ENCODE peak calls at places on chromosomes 7 and 10, in five cellular contexts. E is activated naive CD8-positive, alpha-beta T cell treated with anti-CD3 and anti-CD28 coated beads, Interleukin-2, amount 50 U/mL, for 24 hours; K is H9; T is GM10248; J is T-cell. Y is an unnamed sample.

GRCh38 chr7:108973075-108973474 is 403.4 kb downstream of the DNAJB9 start:
- DNase-seq in E (no peak), K (no peak), T (no peak), J (no peak), Y (peak)

GRCh38 chr10:66292922-66293321 is 632.9 kb upstream of the LRRTM3 start:
- DNase-seq in E (no peak), K (no peak), T (no peak), J (no peak), Y (no peak)

GRCh38 chr10:75512534-75512933 is 81.1 kb downstream of the LRMDA start:
- DNase-seq in E (no peak), K (peak), T (no peak), J (no peak), Y (no peak)

GRCh38 chr7:112147752-112148435 is 58.3 kb downstream of the DOCK4 start:
- DNase-seq in E (no peak), K (no peak), T (no peak), J (no peak), Y (peak)

GRCh38 chr7:150903627-150904026 is 51.3 kb downstream of the AOC1 start:
- DNase-seq in E (no peak), K (no peak), T (peak), J (no peak), Y (peak)

GRCh38 chr10:71985542-71986250 is 21.5 kb downstream of the CHST3 start:
- DNase-seq in E (no peak), K (no peak), T (peak), J (no peak), Y (no peak)

GRCh38 chr10:87927091-87927490 is 63.7 kb downstream of the PTEN start:
- DNase-seq in E (no peak), K (no peak), T (no peak), J (no peak), Y (no peak)

GRCh38 chr7:81484266-81484665 is 285.6 kb downstream of the HGF start:
- DNase-seq in E (no peak), K (peak), T (no peak), J (no peak), Y (no peak)

GRCh38 chr7:41010967-41011366 is 691.9 kb downstream of the INHBA start:
- DNase-seq in E (no peak), K (no peak), T (no peak), J (no peak), Y (no peak)

GRCh38 chr10:97333601-97334369 is 744 bp downstream of the FRAT2 start:
- DNase-seq in E (peak), K (peak), T (no peak), J (peak), Y (no peak)

GRCh38 chr10:91511549-91512330 is 101.6 kb downstream of the HECTD2 start:
- DNase-seq in E (no peak), K (no peak), T (no peak), J (no peak), Y (no peak)

GRCh38 chr10:24723788-24724380 is at the start of gene ARHGAP21:
- DNase-seq in E (peak), K (peak), T (peak), J (peak), Y (no peak)

GRCh38 chr7:30474893-30475292 is 3.7 kb downstream of the NOD1 start:
- DNase-seq in E (no peak), K (no peak), T (no peak), J (no peak), Y (no peak)

GRCh38 chr10:47031251-47031952 is 120.2 kb downstream of the PTPN20 start:
- DNase-seq in E (no peak), K (peak), T (no peak), J (no peak), Y (no peak)

GRCh38 chr7:145868935-145869334 is 247.7 kb upstream of the CNTNAP2 start:
- DNase-seq in E (no peak), K (no peak), T (no peak), J (no peak), Y (no peak)

Y was measured in COR-L47.